ENCODE peak calls at places on chromosomes 4 and X, in six cellular contexts. W, S, V, E, R and L are unnamed samples.

GRCh38 chrX:40266490-40267333 is 169.0 kb upstream of the BCOR start:
- DNase-seq in E (peak), S (peak), V (peak), R (peak), W (peak), L (peak)

GRCh38 chr4:147916351-147916750 is 184.5 kb downstream of the ARHGAP10 start:
- DNase-seq in V (no peak), E (no peak), R (no peak), W (no peak), S (no peak), L (no peak)

GRCh38 chrX:77493677-77494553 is 46.7 kb downstream of the FGF16 start:
- DNase-seq in V (no peak), W (no peak), R (peak), E (no peak), S (peak), L (peak)

GRCh38 chr4:173883821-173884220 is 353.8 kb upstream of the HAND2 start:
- DNase-seq in S (no peak), R (no peak), V (no peak), W (no peak), E (no peak), L (peak)

GRCh38 chr4:177051473-177052060 is 258.1 kb upstream of the NEIL3 start:
- DNase-seq in V (no peak), W (no peak), S (peak), R (no peak), E (peak), L (peak)

GRCh38 chr4:183823394-183823793 is 81.7 kb upstream of the STOX2 start:
- DNase-seq in E (no peak), V (no peak), R (peak), W (no peak), S (no peak), L (peak)

GRCh38 chr4:110231869-110232268 is 33.5 kb upstream of the ELOVL6 start:
- DNase-seq in E (peak), W (no peak), V (no peak), S (no peak), R (no peak), L (no peak)

GRCh38 chr4:158812543-158812942 is 43.7 kb downstream of the FNIP2 start:
- DNase-seq in W (no peak), R (no peak), V (no peak), S (no peak), E (no peak), L (no peak)

GRCh38 chr4:126740687-126741086 is 892.1 kb upstream of the INTU start:
- DNase-seq in R (no peak), V (no peak), W (no peak), S (no peak), E (no peak), L (no peak)

GRCh38 chr4:20474119-20474518 is 222.4 kb downstream of the SLIT2 start:
- DNase-seq in E (no peak), S (no peak), W (no peak), V (no peak), R (peak), L (no peak)

GRCh38 chrX:102516314-102516936 is at the start of gene TMSB15A:
- DNase-seq in E (no peak), S (peak), R (peak), W (peak), V (peak), L (peak)

GRCh38 chr4:133316874-133317273 is 167.8 kb downstream of the PCDH10 start:
- DNase-seq in E (no peak), W (no peak), V (no peak), S (peak), R (no peak), L (no peak)

GRCh38 chr4:99810536-99810935 is 6.1 kb upstream of the DAPP1 start:
- DNase-seq in R (no peak), S (no peak), V (no peak), W (no peak), E (no peak), L (no peak)